ENCODE peak calls at places on chromosomes 5 and 9, in seven cellular contexts. F is AG04449; J is kidney; Z is A549; N is CD8-positive, alpha-beta T cell; K is stomach; W is endothelial cell of umbilical vein. T is an unnamed sample.

GRCh38 chr5:148949871-148950863 is 112.7 kb downstream of the SH3TC2 start:
- DNase-seq in F (no peak), J (no peak), Z (no peak), N (no peak), K (no peak), W (no peak), T (no peak)

GRCh38 chr5:74370168-74370567 is 270.4 kb downstream of the ENC1 start:
- DNase-seq in F (no peak), J (no peak), Z (no peak), N (no peak), K (no peak), W (no peak), T (no peak)

GRCh38 chr5:73625314-73625904 is 587 bp upstream of the ARHGEF28 start:
- DNase-seq in F (no peak), J (no peak), Z (peak), N (no peak), K (no peak), W (peak), T (no peak)

GRCh38 chr9:69193685-69194032 is 19.6 kb downstream of the TJP2 start:
- DNase-seq in F (no peak), J (no peak), Z (no peak), N (no peak), K (no peak), W (peak), T (no peak)

GRCh38 chr5:170626507-170627150 is 122.8 kb downstream of the KCNIP1 start:
- DNase-seq in F (no peak), J (no peak), Z (no peak), N (no peak), K (no peak), W (no peak), T (no peak)

GRCh38 chr5:158170060-158170459 is 311.1 kb upstream of the CLINT1 start:
- DNase-seq in F (no peak), J (no peak), Z (no peak), N (no peak), K (peak), W (no peak), T (no peak)

GRCh38 chr9:77829440-77829839 is 181.3 kb upstream of the GNA14 start:
- DNase-seq in F (no peak), J (no peak), Z (no peak), N (no peak), K (no peak), W (no peak), T (no peak)

GRCh38 chr5:131272365-131273123 is 8.7 kb downstream of the CDC42SE2 start:
- DNase-seq in F (peak), J (no peak), Z (no peak), N (no peak), K (no peak), W (no peak), T (no peak)

GRCh38 chr5:150152636-150153462 is 2.8 kb downstream of the PDGFRB start:
- DNase-seq in F (no peak), J (no peak), Z (no peak), N (no peak), K (no peak), W (no peak), T (no peak)
- H3K4me3 ChIP-seq in F (peak), J (peak), Z (no peak), N (no peak), K (peak), W (no peak), T (no peak)

GRCh38 chr9:127269440-127269839 is 4.9 kb downstream of the GARNL3 start:
- DNase-seq in F (no peak), J (no peak), Z (no peak), N (no peak), K (no peak), W (no peak), T (no peak)

GRCh38 chr9:127263244-127263643 is 1.3 kb upstream of the GARNL3 start:
- DNase-seq in F (no peak), J (no peak), Z (no peak), N (no peak), K (no peak), W (no peak), T (no peak)

GRCh38 chr9:127263664-127264063 is 910 bp upstream of the GARNL3 start:
- DNase-seq in F (no peak), J (no peak), Z (no peak), N (no peak), K (no peak), W (no peak), T (no peak)

GRCh38 chr9:127264462-127265040 is at the start of gene GARNL3:
- DNase-seq in F (no peak), J (no peak), Z (no peak), N (no peak), K (no peak), W (no peak), T (no peak)

GRCh38 chr9:127267793-127268507 is 3.4 kb downstream of the GARNL3 start:
- DNase-seq in F (no peak), J (no peak), Z (no peak), N (no peak), K (no peak), W (no peak), T (no peak)
- TF ChIP-seq CTCF in F (no peak), J (no peak), Z (no peak), N (no peak), K (no peak), W (no peak), T (no peak)

GRCh38 chr5:141343242-141343952 is at the start of gene PCDHGA3:
- DNase-seq in F (no peak), J (no peak), Z (no peak), N (no peak), K (no peak), W (peak), T (no peak)

GRCh38 chr5:141343953-141344463 is 379 bp downstream of the PCDHGA3 start:
- DNase-seq in F (no peak), J (no peak), Z (no peak), N (no peak), K (no peak), W (no peak), T (no peak)

GRCh38 chr5:141342773-141343172 is 856 bp upstream of the PCDHGA3 start:
- DNase-seq in F (no peak), J (no peak), Z (no peak), N (no peak), K (no peak), W (no peak), T (no peak)

DNA sequence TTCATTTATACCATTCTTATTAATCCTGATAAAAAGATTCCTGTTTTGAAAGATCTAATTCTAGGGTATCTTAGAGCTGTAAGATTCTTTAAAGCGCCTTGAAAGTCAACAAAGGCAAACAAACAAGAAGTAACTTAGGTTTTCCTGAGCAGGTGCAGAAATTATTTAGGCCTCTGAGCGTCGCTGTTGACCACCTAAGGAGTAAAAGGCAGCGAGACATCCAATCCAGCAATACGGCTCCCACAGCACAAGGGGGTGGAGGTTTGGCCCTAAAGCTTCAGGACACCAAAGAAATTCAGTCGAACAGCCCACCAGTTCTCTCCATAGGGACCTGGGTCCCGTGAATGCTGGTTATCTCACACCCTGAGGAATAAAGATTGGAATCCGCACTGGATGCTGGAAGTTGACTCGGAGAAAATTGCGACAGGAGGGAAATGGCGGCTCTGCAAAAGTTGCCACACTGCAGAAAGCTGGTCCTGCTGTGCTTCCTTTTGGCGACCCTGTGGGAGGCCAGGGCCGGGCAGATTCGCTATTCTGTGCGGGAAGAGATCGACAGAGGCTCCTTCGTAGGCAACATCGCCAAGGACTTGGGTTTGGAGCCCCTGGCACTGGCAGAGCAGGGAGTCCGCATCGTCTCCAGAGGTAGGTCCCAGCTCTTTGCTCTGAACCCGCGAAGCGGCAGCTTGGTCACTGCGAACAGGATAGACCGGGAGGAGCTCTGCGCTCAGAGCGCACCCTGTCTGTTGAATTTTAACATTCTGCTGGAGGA is at the start of gene PCDHGA2:
- DNase-seq in F (no peak), J (no peak), Z (peak), N (no peak), K (no peak), W (peak), T (no peak)
- H3K4me3 ChIP-seq in F (peak), J (peak), Z (peak), N (no peak), K (peak), W (peak), T (peak)

DNA sequence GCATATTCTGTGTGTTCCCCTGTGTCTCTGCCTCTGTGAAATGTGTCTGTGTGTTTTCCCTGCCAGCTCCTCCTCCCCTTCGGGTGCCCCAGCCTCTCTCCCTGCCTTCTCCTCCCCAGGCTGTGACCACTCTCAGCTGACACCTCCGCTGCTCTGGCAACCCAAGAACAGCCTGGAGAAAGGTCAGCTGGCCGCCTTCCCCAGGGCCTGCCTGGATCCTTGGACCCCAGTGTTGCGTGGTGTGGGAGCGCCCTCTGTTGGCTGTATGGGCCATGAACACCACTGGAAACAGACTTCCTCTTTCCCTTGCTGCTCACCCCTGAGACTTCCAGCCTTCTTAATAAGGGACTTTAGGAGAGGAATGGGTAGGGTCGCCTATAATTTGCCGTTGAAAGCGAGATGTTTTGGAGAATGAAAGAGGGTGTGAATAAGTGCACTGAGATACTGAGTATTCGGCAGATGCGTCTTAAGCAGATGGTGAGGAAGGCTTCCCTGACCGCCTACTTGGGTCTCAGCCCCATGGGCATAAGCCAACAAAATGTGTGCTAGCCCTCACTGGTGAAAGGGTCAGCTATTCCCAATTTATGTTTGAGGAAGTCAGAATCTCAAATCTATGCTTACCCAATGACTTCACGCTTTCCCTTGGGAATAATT is 114.9 kb upstream of the TRIM32 start:
- DNase-seq in F (no peak), J (peak), Z (peak), N (no peak), K (peak), W (peak), T (no peak)
- TF ChIP-seq CTCF in F (peak), J (peak), Z (peak), N (no peak), K (no peak), W (peak), T (peak)

T was measured in epithelial cell of proximal tubule.